ENCODE peak calls at places on chromosomes 2 and 18, in four cellular contexts. S is GM10248, W is A549, H is AG09309. Z is an unnamed sample.

GRCh38 chr2:215775106-215775505 is 238.2 kb downstream of the MREG start:
- DNase-seq in S (no peak), W (no peak), H (no peak), Z (no peak)

GRCh38 chr2:38981670-38982357 is 92.1 kb downstream of the ARHGEF33 start:
- DNase-seq in S (no peak), W (no peak), H (no peak), Z (no peak)

GRCh38 chr2:99863236-99863913 is 279.0 kb downstream of the AFF3 start:
- DNase-seq in S (no peak), W (no peak), H (no peak), Z (no peak)

GRCh38 chr18:66724664-66725356 is 120.9 kb upstream of the CDH19 start:
- DNase-seq in S (no peak), W (no peak), H (no peak), Z (no peak)

GRCh38 chr2:106075038-106075437 is 119.1 kb downstream of the UXS1 start:
- DNase-seq in S (no peak), W (no peak), H (no peak), Z (no peak)

GRCh38 chr2:127157651-127158460 is 50.9 kb upstream of the BIN1 start:
- DNase-seq in S (no peak), W (no peak), H (no peak), Z (no peak)

GRCh38 chr2:43158259-43158880 is 68.0 kb downstream of the ZFP36L2 start:
- DNase-seq in S (no peak), W (peak), H (peak), Z (no peak)

GRCh38 chr18:59540819-59541218 is 156.4 kb downstream of the CCBE1 start:
- DNase-seq in S (no peak), W (no peak), H (no peak), Z (no peak)

GRCh38 chr2:150528861-150529801 is 41.7 kb upstream of the RND3 start:
- DNase-seq in S (peak), W (peak), H (peak), Z (no peak)

GRCh38 chr18:10020176-10020575 is 106.4 kb downstream of the VAPA start:
- DNase-seq in S (no peak), W (no peak), H (no peak), Z (no peak)

GRCh38 chr2:99984781-99985525 is 157.4 kb downstream of the AFF3 start:
- DNase-seq in S (no peak), W (no peak), H (peak), Z (no peak)

GRCh38 chr18:76621184-76621583 is 126.1 kb upstream of the ZNF516 start:
- DNase-seq in S (no peak), W (no peak), H (no peak), Z (no peak)

GRCh38 chr2:159677654-159678053 is 34.7 kb upstream of the MARCHF7 start:
- DNase-seq in S (no peak), W (no peak), H (no peak), Z (no peak)
- TF ChIP-seq CTCF in S (peak), W (peak), H (peak), Z (peak)

GRCh38 chr2:5691659-5692529 is at the start of gene SOX11:
- DNase-seq in S (no peak), W (no peak), H (peak), Z (peak)
- TF ChIP-seq CTCF in S (no peak), W (no peak), H (no peak), Z (peak)

DNA sequence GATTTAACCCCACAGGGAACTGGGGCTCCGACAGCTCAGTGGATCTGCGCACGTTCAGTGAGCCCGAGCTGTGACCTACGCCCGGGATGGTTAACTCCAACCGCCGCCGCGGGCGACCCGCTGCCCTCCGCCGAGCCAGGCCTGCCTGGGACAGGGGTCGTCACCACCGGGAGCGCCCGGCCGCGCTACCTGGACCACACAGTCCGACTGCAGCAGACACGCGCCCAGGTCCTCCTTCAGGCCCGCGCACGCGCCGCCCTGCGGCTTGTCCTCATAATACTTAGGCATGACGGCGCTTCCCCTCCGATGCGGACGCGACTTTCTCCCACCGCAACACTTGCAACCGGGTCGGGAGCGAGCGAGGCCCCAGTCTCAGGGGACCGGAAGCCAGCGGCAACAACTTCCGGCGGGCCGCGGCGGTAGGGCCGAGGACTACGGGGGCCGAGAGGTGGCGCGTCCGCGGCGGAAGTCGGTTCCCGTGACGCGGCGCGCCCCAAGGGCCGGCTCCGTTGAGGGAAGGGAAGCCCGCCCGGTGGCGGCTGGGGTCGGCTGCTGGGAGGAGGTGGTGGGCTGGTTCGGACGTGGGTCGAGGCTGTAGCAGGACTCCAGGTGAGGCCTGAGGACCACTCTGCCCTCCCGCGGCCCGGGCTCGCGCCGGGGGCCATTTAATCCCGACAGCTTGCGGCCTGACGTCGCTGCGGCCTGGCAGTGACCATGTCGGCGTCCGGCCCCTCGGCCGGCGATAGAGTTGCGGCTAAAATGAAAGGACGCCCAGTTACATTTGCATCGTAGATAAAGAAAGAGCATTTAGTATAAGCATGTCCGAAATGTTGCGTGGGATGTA is at the start of the genes COA5 and UNC50:
- DNase-seq in S (peak), W (peak), H (peak), Z (peak)
- TF ChIP-seq CTCF in S (no peak), W (no peak), H (peak), Z (no peak)

DNA sequence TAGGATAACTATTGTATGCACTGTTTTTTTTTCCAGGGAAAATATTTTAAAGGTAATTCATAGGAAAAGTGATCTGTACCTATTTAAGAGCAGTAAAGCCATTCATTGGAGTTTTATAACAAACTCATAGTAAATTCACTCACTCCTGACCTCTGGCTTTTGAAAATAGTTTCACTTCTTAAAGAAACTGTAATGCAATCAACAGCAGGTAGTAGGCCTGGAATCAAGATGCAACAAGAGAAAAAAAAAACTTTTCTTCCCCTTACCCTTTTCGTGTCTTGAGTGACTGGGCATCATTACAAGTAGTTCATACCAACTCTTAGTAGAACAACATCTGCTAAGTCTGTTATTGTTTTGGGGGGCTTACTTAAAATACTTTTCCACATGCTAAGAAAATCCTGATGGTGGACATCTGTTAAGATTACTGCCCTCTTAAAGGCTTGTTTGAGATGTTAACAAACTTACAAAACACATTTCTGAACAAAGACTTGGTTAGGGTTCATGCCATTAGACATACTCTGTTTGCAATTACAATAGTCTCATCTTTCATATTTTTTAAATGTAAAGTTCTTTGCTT is 164.2 kb upstream of the FOSL2 start:
- DNase-seq in S (peak), W (no peak), H (no peak), Z (no peak)
- TF ChIP-seq CTCF in S (no peak), W (peak), H (no peak), Z (no peak)

DNA sequence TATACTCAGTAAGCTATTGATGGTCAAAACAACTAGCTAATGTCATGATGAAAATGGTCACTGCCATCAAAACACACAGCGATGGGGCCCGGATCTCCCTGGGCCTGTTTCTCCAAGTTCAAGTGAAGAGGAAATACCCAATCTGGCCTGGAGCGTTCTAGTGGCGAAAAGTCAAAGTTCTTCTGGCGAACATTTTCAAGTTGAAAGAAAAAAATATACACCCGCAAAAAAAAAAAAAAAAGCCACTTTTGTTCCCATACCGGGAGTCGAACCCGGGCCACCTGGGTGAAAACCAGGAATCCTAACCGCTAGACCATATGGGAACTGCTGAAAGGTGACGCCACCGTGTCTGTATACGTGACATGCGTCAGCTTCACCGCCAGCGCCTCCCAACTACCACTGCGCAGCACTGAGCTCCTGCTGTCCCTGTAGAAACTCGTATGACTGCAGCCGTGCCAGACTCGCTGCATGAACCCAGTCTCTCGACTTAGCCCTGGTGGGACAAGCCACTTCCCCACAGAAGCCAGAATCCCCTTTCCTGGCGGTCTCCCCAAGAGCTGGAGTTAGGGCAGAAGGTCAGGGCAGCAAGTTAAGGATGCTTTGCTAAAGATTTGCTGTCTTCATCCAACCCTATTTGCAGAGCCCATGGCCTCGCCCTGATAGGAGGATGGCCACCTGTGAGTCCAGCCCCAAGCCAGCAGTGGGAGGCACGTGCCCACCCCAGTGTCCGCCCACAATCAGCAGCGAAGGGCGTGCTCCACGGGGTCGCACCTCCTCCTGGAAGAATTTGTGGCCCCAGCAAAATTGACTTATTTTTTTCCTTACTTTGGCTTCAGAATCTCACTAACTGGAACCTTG is 5.6 kb upstream of the IMP4 start:
- DNase-seq in S (peak), W (peak), H (no peak), Z (peak)
- TF ChIP-seq CTCF in S (no peak), W (no peak), H (peak), Z (no peak)

GRCh38 chr2:121837596-121837995 is 82.1 kb downstream of the TSN start:
- DNase-seq in S (no peak), W (no peak), H (no peak), Z (no peak)

GRCh38 chr2:121838561-121838960 is 83.1 kb downstream of the TSN start:
- DNase-seq in S (no peak), W (no peak), H (no peak), Z (no peak)

GRCh38 chr2:121839584-121839983 is 84.1 kb downstream of the TSN start:
- DNase-seq in S (no peak), W (no peak), H (no peak), Z (no peak)
- TF ChIP-seq CTCF in S (no peak), W (no peak), H (no peak), Z (no peak)

DNA sequence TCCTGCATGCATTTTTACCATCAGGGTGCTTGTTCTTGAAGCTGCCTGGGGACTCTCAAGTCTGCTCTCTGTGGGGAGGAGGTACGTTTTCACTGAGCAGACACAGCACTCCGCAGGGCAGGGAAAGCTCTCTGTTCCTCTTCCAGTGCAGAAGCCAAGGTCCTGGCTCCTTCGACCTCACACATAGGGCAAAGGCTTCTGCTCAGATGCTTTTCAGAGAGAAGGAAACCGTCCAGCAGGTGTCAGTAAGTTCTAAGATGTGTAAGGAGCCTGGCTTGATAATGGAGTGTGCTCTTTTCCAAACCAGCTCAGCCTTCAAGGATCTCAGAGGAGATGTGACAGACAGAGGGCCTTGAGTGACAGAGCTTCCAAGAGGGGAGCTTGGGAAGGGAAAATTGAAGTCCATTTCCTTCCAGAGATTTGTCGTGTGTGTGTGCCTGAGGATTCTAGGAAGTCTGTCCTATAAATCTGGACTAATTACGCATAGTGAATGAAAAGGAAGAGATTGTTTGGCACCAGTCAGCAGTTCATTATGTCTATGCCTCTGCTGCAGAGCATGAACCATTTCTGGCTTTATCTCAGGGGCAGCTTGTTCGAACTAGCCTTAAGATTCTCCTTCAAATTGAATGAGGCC is 67.4 kb upstream of the UPP2 start:
- DNase-seq in S (peak), W (peak), H (peak), Z (peak)
- TF ChIP-seq CTCF in S (peak), W (peak), H (peak), Z (peak)

DNA sequence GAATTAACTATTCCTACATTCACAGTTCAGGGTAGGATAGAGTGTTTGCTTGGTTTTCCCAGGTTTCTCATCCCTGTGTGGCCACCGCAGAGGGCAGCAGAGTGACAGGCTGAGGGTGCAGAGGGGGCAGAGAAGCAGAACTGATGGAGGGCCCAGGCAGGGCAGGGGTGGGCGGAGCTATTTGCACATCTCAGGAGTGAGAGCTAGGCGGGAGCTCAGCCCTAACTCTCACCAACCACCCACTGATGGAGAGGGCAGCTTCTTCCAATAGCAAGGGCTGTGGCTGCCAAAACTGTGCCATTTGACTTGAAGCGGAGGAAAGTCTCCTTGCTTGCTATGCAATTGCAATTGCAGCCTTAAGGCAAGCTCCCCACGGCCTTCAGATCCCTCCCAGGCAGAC is 12.0 kb upstream of the DARS1 start:
- DNase-seq in S (peak), W (no peak), H (no peak), Z (no peak)
- TF ChIP-seq CTCF in S (no peak), W (no peak), H (no peak), Z (no peak)

GRCh38 chr18:45274026-45274425 is 341.2 kb upstream of the SLC14A2 start:
- DNase-seq in S (no peak), W (no peak), H (no peak), Z (no peak)

GRCh38 chr18:45267622-45268021 is 347.7 kb upstream of the SLC14A2 start:
- DNase-seq in S (no peak), W (no peak), H (no peak), Z (no peak)

GRCh38 chr18:45266023-45266422 is 349.3 kb upstream of the SLC14A2 start:
- DNase-seq in S (no peak), W (no peak), H (no peak), Z (no peak)

GRCh38 chr18:45268583-45268982 is 346.7 kb upstream of the SLC14A2 start:
- DNase-seq in S (no peak), W (no peak), H (no peak), Z (no peak)

DNA sequence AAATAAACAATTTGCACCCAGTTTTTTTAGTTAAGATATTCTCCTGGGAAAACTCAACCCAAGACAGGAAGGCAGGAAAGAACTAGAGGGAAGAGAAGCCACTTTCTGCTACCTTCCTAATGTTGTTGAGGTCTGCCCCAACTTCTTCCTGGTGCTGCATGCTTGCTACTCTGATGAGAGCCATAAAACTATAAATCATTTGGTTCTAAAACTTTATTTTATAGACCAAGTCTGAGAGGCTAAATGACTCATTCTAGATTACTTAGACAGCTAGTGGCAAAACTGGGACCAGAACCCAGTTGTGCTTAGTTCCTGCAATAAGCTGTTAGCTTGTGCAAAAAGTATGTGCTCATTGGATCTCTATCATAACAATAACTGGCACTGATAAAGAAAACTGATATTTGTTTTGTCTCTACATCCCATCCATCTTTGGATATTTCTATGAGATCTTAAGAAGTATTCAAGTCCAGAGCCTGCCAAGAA is 344.9 kb upstream of the SLC14A2 start:
- DNase-seq in S (no peak), W (no peak), H (peak), Z (no peak)
- TF ChIP-seq CTCF in S (no peak), W (no peak), H (no peak), Z (no peak)